ENCODE peak calls at places on chromosomes 5 and 9, in four cellular contexts. R, E, V and S are unnamed samples.

GRCh38 chr9:128244443-128245226 is 31.2 kb downstream of the GOLGA2 start:
- DNase-seq in R (no peak), V (no peak), E (no peak), S (peak; percentile 8)

GRCh38 chr9:3337515-3337914 is 188.3 kb downstream of the RFX3 start:
- DNase-seq in E (peak; percentile 75), R (peak; percentile 11), V (peak; percentile 61), S (peak; percentile 31)

GRCh38 chr9:91536211-91536691 is 112.6 kb upstream of the NFIL3 start:
- DNase-seq in R (peak; percentile 78), V (peak; percentile 72), E (peak; percentile 85), S (no peak)

GRCh38 chr5:42268630-42269029 is 154.6 kb upstream of the GHR start:
- DNase-seq in E (peak; percentile 65), R (peak; percentile 16), V (peak; percentile 6), S (peak; percentile 26)

GRCh38 chr5:98581416-98581999 is 192.0 kb upstream of the RGMB start:
- DNase-seq in V (no peak), E (no peak), R (peak; percentile 22), S (no peak)

GRCh38 chr5:145887976-145888574 is 15.3 kb upstream of the GRXCR2 start:
- DNase-seq in R (peak; percentile 77), E (peak; percentile 51), V (peak; percentile 70), S (peak; percentile 39)

GRCh38 chr5:87210076-87210475 is 57.6 kb upstream of the RASA1 start:
- DNase-seq in E (no peak), V (no peak), R (no peak), S (no peak)

GRCh38 chr9:91161465-91162275 is 200.0 kb downstream of the AUH start:
- DNase-seq in V (no peak), E (no peak), R (no peak), S (no peak)

GRCh38 chr5:1332461-1333001 is 12.4 kb downstream of the CLPTM1L start:
- DNase-seq in R (peak; percentile 7), E (no peak), V (no peak), S (no peak)

GRCh38 chr5:1323803-1324173 is 21.1 kb downstream of the CLPTM1L start:
- DNase-seq in R (no peak), E (no peak), V (no peak), S (no peak)

GRCh38 chr9:130110166-130110565 is 56.5 kb downstream of the GPR107 start:
- DNase-seq in V (no peak), E (no peak), R (no peak), S (no peak)

GRCh38 chr9:100317706-100318105 is 35.0 kb downstream of the TEX10 start:
- DNase-seq in E (peak; percentile 52), V (peak; percentile 2), R (peak; percentile 9), S (no peak)

GRCh38 chr5:113574417-113574816 is 60.9 kb downstream of the YTHDC2 start:
- DNase-seq in R (peak; percentile 52), V (peak; percentile 97), E (peak; percentile 74), S (peak; percentile 84)

DNA sequence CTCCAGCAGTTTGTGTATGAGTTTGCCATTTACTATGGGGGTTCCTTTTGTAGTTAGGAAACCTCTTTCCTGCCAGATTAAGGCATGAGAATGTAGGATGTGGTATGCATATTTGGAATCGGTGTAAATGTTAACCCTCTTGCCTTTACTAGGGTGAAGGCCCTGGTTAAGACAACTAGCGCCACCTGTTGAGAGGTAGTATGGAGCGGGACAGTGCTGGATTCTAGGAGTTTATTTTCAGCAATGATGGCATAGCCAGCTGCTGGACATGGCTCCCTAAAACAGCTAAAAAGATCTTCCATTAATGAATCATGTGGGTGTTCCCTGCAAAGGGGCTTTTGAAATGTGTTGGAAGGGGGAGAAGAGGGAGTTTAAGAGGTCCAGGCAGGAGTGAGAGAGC is 30.7 kb upstream of the GPX3 start:
- DNase-seq in V (no peak), E (no peak), R (peak; percentile 41), S (no peak)
- TF ChIP-seq CTCF in V (peak; percentile 26), E (peak; percentile 20), R (peak; percentile 14), S (no peak)

GRCh38 chr9:137458194-137459146 is 664 bp downstream of the NSMF start:
- DNase-seq in E (no peak), R (no peak), V (no peak), S (no peak)

GRCh38 chr9:137459147-137459600 is at the start of gene NSMF:
- DNase-seq in R (peak; percentile 90), V (peak; percentile 72), E (peak; percentile 84), S (peak; percentile 55)

GRCh38 chr9:137456864-137457405 is 2.2 kb downstream of the NSMF start:
- DNase-seq in V (no peak), E (no peak), R (no peak), S (no peak)

GRCh38 chr9:137456061-137456863 is 2.9 kb downstream of the NSMF start:
- DNase-seq in V (peak; percentile 46), R (no peak), E (no peak), S (peak; percentile 81)

DNA sequence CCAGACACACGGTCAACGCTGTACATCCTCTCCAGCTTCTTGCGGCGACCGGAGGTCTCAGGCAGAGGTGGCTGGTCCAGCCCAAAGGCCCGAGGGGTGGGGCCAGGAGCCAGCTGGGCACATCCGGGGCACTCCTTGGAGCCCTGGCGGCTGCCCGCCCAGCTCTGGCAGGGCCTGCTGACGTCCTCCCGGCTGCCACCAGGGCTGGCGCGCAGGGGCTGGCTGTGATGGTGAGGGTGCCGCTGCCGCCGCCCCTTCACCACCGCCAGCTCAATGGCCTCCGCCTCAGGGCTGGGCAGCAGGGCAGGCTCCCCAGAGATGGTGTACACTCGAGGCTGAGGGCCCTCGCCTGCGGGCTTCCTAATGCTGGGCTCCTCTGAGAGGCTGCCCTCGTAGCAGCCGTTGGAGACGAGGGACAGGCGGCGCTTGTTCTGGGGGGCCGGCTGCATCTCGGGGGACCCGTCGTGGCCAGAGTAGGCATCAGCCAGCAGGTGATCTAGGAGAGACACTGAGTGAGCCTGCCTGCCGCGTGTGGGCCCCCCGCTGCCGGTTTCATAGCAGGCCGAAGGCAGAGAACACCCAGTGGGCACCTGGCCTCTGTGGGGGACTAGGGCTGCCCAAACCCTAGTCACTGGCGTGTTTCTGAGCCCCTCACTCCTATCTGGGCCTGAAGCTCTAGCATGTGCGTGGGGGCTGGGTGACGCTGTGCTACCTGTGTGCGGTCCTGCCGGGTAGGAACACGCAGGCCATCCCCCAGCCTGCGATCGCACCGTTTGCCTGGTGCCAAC is 1.5 kb downstream of the NSMF start:
- DNase-seq in V (no peak), E (no peak), R (no peak), S (no peak)
- TF ChIP-seq CTCF in V (no peak), E (no peak), R (no peak), S (no peak)

GRCh38 chr9:135247174-135247930 is 159.9 kb downstream of the OLFM1 start:
- DNase-seq in R (no peak), V (no peak), E (no peak), S (no peak)
- TF ChIP-seq CTCF in R (no peak), V (no peak), E (no peak), S (no peak)

GRCh38 chr5:154236459-154237375 is 46.2 kb downstream of the GALNT10 start:
- DNase-seq in E (no peak), R (peak; percentile 13), V (no peak), S (no peak)
- TF ChIP-seq CTCF in E (no peak), R (no peak), V (no peak), S (no peak)

DNA sequence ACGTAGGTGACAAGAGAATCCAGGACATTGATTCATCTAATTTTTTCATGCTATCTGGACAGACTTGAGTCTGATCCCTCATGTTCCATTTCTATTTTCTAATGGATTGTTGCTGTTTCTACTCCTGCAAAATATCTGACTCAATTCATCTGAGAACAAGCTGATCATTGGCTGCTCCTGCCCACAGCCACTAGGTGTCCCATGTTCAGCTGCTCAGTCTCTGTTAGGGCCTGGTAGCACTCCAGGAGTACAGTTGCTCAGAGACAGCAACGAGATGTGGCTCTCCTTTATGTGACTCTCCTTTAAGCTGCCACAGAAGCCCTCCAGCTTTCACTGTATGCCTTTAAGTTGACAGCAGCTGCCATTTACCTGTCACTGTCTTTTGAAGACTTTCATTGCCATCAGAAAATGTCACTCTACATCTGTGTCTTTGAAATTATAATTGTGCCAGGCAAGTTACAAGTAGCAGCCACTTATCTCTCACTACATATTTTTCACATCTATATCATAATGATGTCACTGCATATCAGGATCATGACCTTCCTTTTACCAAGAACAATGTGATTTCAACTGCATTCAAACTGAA is 1944.2 kb upstream of the NUDT12 start:
- DNase-seq in R (peak; percentile 26), V (peak; percentile 63), E (no peak), S (no peak)
- TF ChIP-seq CTCF in R (no peak), V (peak; percentile 82), E (peak; percentile 44), S (peak; percentile 47)

GRCh38 chr5:59500014-59500413 is 393.5 kb downstream of the PDE4D start:
- DNase-seq in R (no peak), V (no peak), E (no peak), S (peak; percentile 22)

GRCh38 chr5:59491944-59492343 is 401.6 kb downstream of the PDE4D start:
- DNase-seq in V (no peak), R (no peak), E (no peak), S (no peak)

GRCh38 chr5:59496524-59497134 is 396.9 kb downstream of the PDE4D start:
- DNase-seq in V (no peak), E (no peak), R (peak; percentile 38), S (no peak)
- TF ChIP-seq CTCF in V (peak; percentile 63), E (peak; percentile 62), R (peak; percentile 48), S (peak; percentile 28)

DNA sequence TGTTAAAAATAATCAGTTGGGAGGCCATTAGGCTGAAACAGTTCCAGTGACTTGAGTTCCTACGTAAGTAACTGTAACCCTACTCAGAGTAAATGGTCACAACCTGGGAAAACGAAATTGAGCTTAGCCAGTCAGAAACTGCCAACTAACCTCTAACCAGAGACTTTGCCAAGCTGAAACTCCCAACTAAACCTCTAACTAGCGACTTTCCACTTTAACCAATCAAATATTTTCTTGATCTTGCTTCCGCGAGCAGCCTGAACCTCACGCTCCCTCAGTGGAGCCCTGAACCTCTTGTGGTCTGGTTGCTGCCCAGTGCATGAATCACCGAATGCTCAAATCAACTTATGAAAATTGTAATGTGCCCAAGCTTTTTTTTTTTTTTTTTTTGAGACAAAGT is 156.2 kb downstream of the MED10 start:
- DNase-seq in R (no peak), V (no peak), E (no peak), S (no peak)
- TF ChIP-seq CTCF in R (no peak), V (no peak), E (no peak), S (no peak)